ENCODE peak calls at places on chromosome 2, in five cellular contexts. Z is CD8-positive, alpha-beta T cell; M is stimulated activated CD4-positive, alpha-beta T cell treated with anti-CD3 and anti-CD28 coated beads, Interleukin-4, amount 100 ng/mL, for 24 hours; J is HFFc6; E is HCT116. P is an unnamed sample.

GRCh38 chr2:55839182-55839819 is 84.3 kb downstream of the EFEMP1 start:
- DNase-seq in J (no peak), M (no peak), E (no peak), Z (no peak), P (no peak)

GRCh38 chr2:27042159-27042661 is 9.3 kb upstream of the AGBL5 start:
- DNase-seq in M (no peak), Z (no peak), J (no peak), E (no peak), P (no peak)

GRCh38 chr2:62578837-62579640 is 73.0 kb upstream of the TMEM17 start:
- DNase-seq in Z (no peak), E (peak), M (no peak), J (peak), P (peak)

GRCh38 chr2:175837046-175837445 is 165.0 kb downstream of the LNPK start:
- DNase-seq in E (no peak), M (no peak), J (peak), Z (no peak), P (peak)

GRCh38 chr2:96146881-96147592 is 1.8 kb upstream of the DUSP2 start:
- DNase-seq in M (no peak), E (no peak), Z (no peak), J (peak), P (peak)

GRCh38 chr2:72920317-72921087 is 3.2 kb downstream of the EMX1 start:
- DNase-seq in Z (no peak), M (peak), J (no peak), E (no peak), P (no peak)

GRCh38 chr2:217964658-217965161 is 38.1 kb downstream of the TNS1 start:
- DNase-seq in J (no peak), M (no peak), E (no peak), Z (no peak), P (no peak)

GRCh38 chr2:26347286-26347865 is 787 bp upstream of the ADGRF3 start:
- DNase-seq in J (peak), Z (no peak), M (no peak), E (no peak), P (no peak)

GRCh38 chr2:202098336-202098735 is 25.3 kb downstream of the KIAA2012 start:
- DNase-seq in M (no peak), E (no peak), Z (no peak), J (no peak), P (no peak)

GRCh38 chr2:102041351-102041750 is 49.6 kb downstream of the IL1R2 start:
- DNase-seq in M (no peak), Z (no peak), J (no peak), E (no peak), P (no peak)

GRCh38 chr2:59888015-59888414 is 665.4 kb downstream of the BCL11A start:
- DNase-seq in E (no peak), M (peak), J (no peak), Z (no peak), P (no peak)